ENCODE peak calls at places on chromosomes 11 and 22, in six cellular contexts. M, B, W, Q, I and P are unnamed samples.

GRCh38 chr11:113664069-113664980 is 41.8 kb downstream of the TMPRSS5 start:
- DNase-seq in M (no peak), B (no peak), W (no peak), Q (peak), I (peak), P (no peak)

GRCh38 chr11:72580648-72580950 is 93.6 kb downstream of the PDE2A start:
- DNase-seq in M (peak), B (no peak), W (no peak), Q (no peak), I (no peak), P (no peak)

GRCh38 chr11:116637766-116638165 is 135.0 kb downstream of the BUD13 start:
- DNase-seq in M (peak), B (no peak), W (no peak), Q (no peak), I (no peak), P (no peak)

GRCh38 chr22:26568207-26568706 is 21.7 kb downstream of the TPST2 start:
- DNase-seq in M (peak), B (no peak), W (no peak), Q (no peak), I (no peak), P (no peak)

GRCh38 chr11:58628446-58628845 is 6.0 kb downstream of the CNTF start:
- DNase-seq in M (no peak), B (no peak), W (peak), Q (peak), I (no peak), P (no peak)

GRCh38 chr11:26993965-26994446 is at the start of gene FIBIN:
- DNase-seq in M (peak), B (no peak), W (peak), Q (peak), I (no peak), P (no peak)

GRCh38 chr22:50039669-50040458 is 18.2 kb downstream of the TTLL8 start:
- DNase-seq in M (no peak), B (no peak), W (no peak), Q (no peak), I (no peak), P (no peak)

GRCh38 chr11:127902405-127902804 is 685.0 kb downstream of the ETS1 start:
- DNase-seq in M (no peak), B (no peak), W (no peak), Q (no peak), I (no peak), P (no peak)

GRCh38 chr22:39318507-39319283 is 728 bp downstream of the RPL3 start:
- DNase-seq in M (no peak), B (no peak), W (no peak), Q (peak), I (no peak), P (no peak)

GRCh38 chr11:69111578-69112247 is 44.0 kb upstream of the SMIM38 start:
- DNase-seq in M (no peak), B (no peak), W (no peak), Q (no peak), I (no peak), P (no peak)

GRCh38 chr22:19722175-19722914 is 994 bp upstream of the GP1BB start:
- DNase-seq in M (peak), B (no peak), W (peak), Q (no peak), I (no peak), P (no peak)

GRCh38 chr22:49297871-49298721 is 529.6 kb downstream of the BRD1 start:
- DNase-seq in M (peak), B (no peak), W (no peak), Q (no peak), I (no peak), P (no peak)

GRCh38 chr11:134541355-134541754 is 129.3 kb upstream of the B3GAT1 start:
- DNase-seq in M (no peak), B (no peak), W (no peak), Q (no peak), I (no peak), P (no peak)

GRCh38 chr11:110601941-110602340 is 110.3 kb downstream of the ARHGAP20 start:
- DNase-seq in M (no peak), B (no peak), W (no peak), Q (no peak), I (no peak), P (no peak)

GRCh38 chr11:45751430-45751829 is 53.5 kb upstream of the SLC35C1 start:
- DNase-seq in M (no peak), B (no peak), W (no peak), Q (no peak), I (no peak), P (no peak)

GRCh38 chr22:24108073-24108472 is 73.2 kb upstream of the SUSD2 start:
- DNase-seq in M (peak), B (no peak), W (no peak), Q (no peak), I (no peak), P (no peak)

GRCh38 chr11:3662856-3663255 is 8.3 kb downstream of the CHRNA10 start:
- DNase-seq in M (no peak), B (no peak), W (no peak), Q (no peak), I (no peak), P (no peak)

GRCh38 chr22:38871360-38872171 is 450 bp downstream of the CBX6 start:
- DNase-seq in M (peak), B (no peak), W (no peak), Q (no peak), I (peak), P (no peak)

GRCh38 chr11:96314326-96315050 is 28.5 kb downstream of the MAML2 start:
- DNase-seq in M (no peak), B (no peak), W (no peak), Q (peak), I (peak), P (peak)
- H3K27ac ChIP-seq in M (no peak), B (no peak), W (peak), Q (peak), I (peak), P (no peak)

GRCh38 chr22:17963015-17963414 is 61.3 kb downstream of the MICAL3 start:
- DNase-seq in M (no peak), B (no peak), W (no peak), Q (no peak), I (no peak), P (no peak)
- H3K27ac ChIP-seq in M (no peak), B (no peak), W (no peak), Q (no peak), I (no peak), P (no peak)

GRCh38 chr11:1889941-1890855 is 1.5 kb downstream of the PRR33 start:
- DNase-seq in M (no peak), B (no peak), W (no peak), Q (no peak), I (no peak), P (no peak)
- H3K27ac ChIP-seq in M (no peak), B (peak), W (no peak), Q (no peak), I (no peak), P (peak)

DNA sequence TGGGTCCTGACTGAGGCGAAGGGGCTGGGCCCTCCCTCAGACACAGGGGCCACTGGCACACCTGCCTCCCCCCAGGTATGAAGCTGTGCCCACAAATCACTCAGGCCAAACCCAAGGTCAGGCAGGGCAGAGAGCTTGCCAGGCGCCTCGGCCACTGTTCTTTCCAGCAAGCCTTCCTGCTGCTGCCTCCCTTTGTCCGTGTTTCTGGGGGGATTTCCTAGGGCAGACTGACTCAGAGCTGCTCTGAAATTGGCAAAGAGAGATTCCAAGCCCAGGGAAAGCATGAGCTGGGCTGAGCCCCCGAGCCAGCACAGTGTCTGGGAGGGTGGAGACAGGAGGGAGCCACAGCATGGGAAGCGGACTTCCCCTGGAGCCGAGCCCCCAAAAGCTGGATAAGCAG is 33.2 kb downstream of the PPP2R1B start:
- DNase-seq in M (no peak), B (no peak), W (peak), Q (peak), I (no peak), P (no peak)
- H3K27ac ChIP-seq in M (peak), B (no peak), W (peak), Q (peak), I (peak), P (no peak)

GRCh38 chr11:117944554-117944953 is 15.4 kb upstream of the TMPRSS13 start:
- DNase-seq in M (peak), B (no peak), W (no peak), Q (no peak), I (no peak), P (no peak)
- H3K27ac ChIP-seq in M (no peak), B (no peak), W (no peak), Q (no peak), I (no peak), P (no peak)